ENCODE peak calls at places on chromosomes 7 and 10, in five cellular contexts. R, Y, A, V and H are unnamed samples.

GRCh38 chr7:155369766-155370165 is 72.1 kb downstream of the INSIG1 start:
- DNase-seq in Y (no peak), A (no peak), R (no peak), V (no peak), H (no peak)

GRCh38 chr7:130380861-130381455 is 664 bp downstream of the CPA1 start:
- DNase-seq in V (no peak), A (no peak), Y (no peak), R (no peak), H (no peak)

GRCh38 chr10:118241229-118242137 is 100.6 kb downstream of the FAM204A start:
- DNase-seq in Y (peak; percentile 87), A (peak; percentile 53), R (peak; percentile 81), V (peak; percentile 79), H (no peak)

GRCh38 chr7:54398863-54399262 is 143.3 kb upstream of the VSTM2A start:
- DNase-seq in V (no peak), A (no peak), Y (no peak), R (no peak), H (no peak)

GRCh38 chr7:43071604-43072003 is 40.8 kb upstream of the HECW1 start:
- DNase-seq in R (peak; percentile 12), Y (peak; percentile 94), V (no peak), A (peak; percentile 19), H (no peak)

GRCh38 chr7:157667731-157668130 is 330.9 kb downstream of the DNAJB6 start:
- DNase-seq in R (no peak), V (no peak), Y (no peak), A (no peak), H (no peak)

GRCh38 chr10:28946479-28946878 is 269.2 kb downstream of the BAMBI start:
- DNase-seq in R (no peak), A (no peak), Y (no peak), V (no peak), H (no peak)

GRCh38 chr10:3766046-3766761 is 18.8 kb downstream of the KLF6 start:
- DNase-seq in R (no peak), Y (no peak), A (no peak), V (no peak), H (no peak)

GRCh38 chr10:88245974-88246511 is 337.1 kb downstream of the RNLS start:
- DNase-seq in A (no peak), V (no peak), R (no peak), Y (no peak), H (no peak)

GRCh38 chr10:91190388-91190870 is 30.0 kb upstream of the PCGF5 start:
- DNase-seq in R (no peak), Y (no peak), V (no peak), A (no peak), H (no peak)

GRCh38 chr7:49243521-49243920 is 319.2 kb downstream of the CDC14C start:
- DNase-seq in A (no peak), R (no peak), V (no peak), Y (peak; percentile 61), H (no peak)

GRCh38 chr10:121956111-121957061 is 18.6 kb downstream of the NSMCE4A start:
- DNase-seq in R (no peak), A (no peak), V (no peak), Y (no peak), H (no peak)

GRCh38 chr7:4575254-4575653 is 106.8 kb upstream of the FOXK1 start:
- DNase-seq in A (no peak), V (no peak), Y (no peak), R (no peak), H (peak; percentile 7)

GRCh38 chr10:94803307-94803706 is 40.8 kb downstream of the CYP2C19 start:
- DNase-seq in A (no peak), Y (peak; percentile 21), V (no peak), R (no peak), H (no peak)

GRCh38 chr10:109969907-109970306 is 37.9 kb upstream of the ADD3 start:
- DNase-seq in A (no peak), R (no peak), V (no peak), Y (no peak), H (no peak)

GRCh38 chr10:113927440-113927839 is 73.0 kb downstream of the NHLRC2 start:
- DNase-seq in Y (no peak), V (no peak), R (no peak), A (no peak), H (no peak)

GRCh38 chr7:159070422-159071148 is 74.1 kb downstream of the VIPR2 start:
- DNase-seq in Y (no peak), V (no peak), R (no peak), A (no peak), H (peak; percentile 65)

GRCh38 chr10:48290286-48290685 is 15.8 kb upstream of the FRMPD2 start:
- DNase-seq in Y (no peak), R (no peak), A (no peak), V (no peak), H (no peak)

GRCh38 chr10:22986771-22987542 is 59.1 kb downstream of the ARMC3 start:
- DNase-seq in V (no peak), R (peak; percentile 21), Y (peak; percentile 47), A (peak; percentile 37), H (no peak)

GRCh38 chr7:659306-659847 is 67.1 kb upstream of the DNAAF5 start:
- DNase-seq in A (no peak), Y (no peak), R (no peak), V (no peak), H (no peak)

GRCh38 chr7:70189776-70190175 is 591.5 kb downstream of the AUTS2 start:
- DNase-seq in R (no peak), V (no peak), A (no peak), Y (no peak), H (no peak)

GRCh38 chr10:133325761-133326463 is 10.8 kb downstream of the CALY start:
- DNase-seq in V (no peak), R (no peak), Y (peak; percentile 47), A (peak; percentile 76), H (no peak)

GRCh38 chr7:25456467-25457171 is 228.3 kb upstream of the NPVF start:
- DNase-seq in V (peak; percentile 60), A (peak; percentile 33), Y (peak; percentile 20), R (no peak), H (no peak)

GRCh38 chr7:119545118-119545517 is 727.9 kb upstream of the KCND2 start:
- DNase-seq in A (no peak), R (peak; percentile 51), Y (no peak), V (no peak), H (no peak)

GRCh38 chr10:129718548-129719414 is 245.3 kb downstream of the EBF3 start:
- DNase-seq in A (no peak), V (no peak), R (no peak), Y (no peak), H (no peak)

GRCh38 chr7:12199363-12199762 is 11.7 kb upstream of the TMEM106B start:
- DNase-seq in V (no peak), R (no peak), A (no peak), Y (peak; percentile 75), H (no peak)

GRCh38 chr7:455110-455928 is 64.3 kb downstream of the PDGFA start:
- DNase-seq in R (no peak), Y (no peak), A (peak; percentile 99), V (peak; percentile 82), H (no peak)

GRCh38 chr7:988426-988911 is 5.5 kb downstream of the CYP2W1 start:
- DNase-seq in R (no peak), Y (no peak), V (peak; percentile 50), A (no peak), H (no peak)

GRCh38 chr10:26269754-26270153 is 53.2 kb downstream of the GAD2 start:
- DNase-seq in R (peak; percentile 42), A (peak; percentile 33), Y (peak; percentile 82), V (no peak), H (no peak)

GRCh38 chr10:6491841-6492609 is 88.1 kb downstream of the PRKCQ start:
- DNase-seq in A (no peak), V (no peak), Y (no peak), R (no peak), H (no peak)

GRCh38 chr10:17144032-17144431 is 14.4 kb upstream of the CUBN start:
- DNase-seq in V (no peak), Y (no peak), A (no peak), R (no peak), H (no peak)

GRCh38 chr10:17138450-17139062 is 8.9 kb upstream of the CUBN start:
- DNase-seq in Y (no peak), R (no peak), V (no peak), A (no peak), H (no peak)

GRCh38 chr10:17143055-17143690 is 13.6 kb upstream of the CUBN start:
- DNase-seq in V (no peak), R (no peak), A (no peak), Y (no peak), H (no peak)

GRCh38 chr10:17141504-17142229 is 12.1 kb upstream of the CUBN start:
- DNase-seq in Y (no peak), A (no peak), R (no peak), V (no peak), H (no peak)

DNA sequence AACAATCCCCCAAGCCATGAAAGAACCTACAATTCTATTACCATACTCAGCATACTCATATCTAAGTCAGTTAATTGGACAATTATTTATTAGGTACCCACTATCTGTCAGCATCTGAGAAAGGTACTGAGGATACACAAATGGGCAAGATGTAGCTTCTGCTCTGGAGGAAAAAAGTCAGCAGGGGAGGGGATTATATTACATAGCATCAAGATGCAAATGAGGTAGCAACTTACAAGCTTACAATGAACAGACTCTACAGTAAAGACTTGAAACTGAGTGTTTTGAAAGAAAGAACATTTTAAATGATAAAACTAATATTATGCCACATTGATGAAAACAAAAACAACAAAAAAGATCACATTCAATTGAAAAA is 10.8 kb upstream of the CUBN start:
- DNase-seq in V (no peak), R (no peak), Y (no peak), A (no peak), H (no peak)
- TF ChIP-seq POLR2AphosphoS5 in V (no peak), R (no peak), Y (no peak), A (no peak), H (no peak)

GRCh38 chr7:75617634-75618234 is 121.0 kb downstream of the HIP1 start:
- DNase-seq in A (no peak), V (peak; percentile 56), Y (no peak), R (no peak), H (no peak)
- TF ChIP-seq POLR2AphosphoS5 in A (no peak), V (peak; percentile 35), Y (no peak), R (no peak), H (peak; percentile 46)

GRCh38 chr7:2621061-2621828 is 10.5 kb upstream of the TTYH3 start:
- DNase-seq in V (peak; percentile 64), A (no peak), R (no peak), Y (peak; percentile 76), H (no peak)
- TF ChIP-seq POLR2AphosphoS5 in V (no peak), A (no peak), R (no peak), Y (no peak), H (no peak)

DNA sequence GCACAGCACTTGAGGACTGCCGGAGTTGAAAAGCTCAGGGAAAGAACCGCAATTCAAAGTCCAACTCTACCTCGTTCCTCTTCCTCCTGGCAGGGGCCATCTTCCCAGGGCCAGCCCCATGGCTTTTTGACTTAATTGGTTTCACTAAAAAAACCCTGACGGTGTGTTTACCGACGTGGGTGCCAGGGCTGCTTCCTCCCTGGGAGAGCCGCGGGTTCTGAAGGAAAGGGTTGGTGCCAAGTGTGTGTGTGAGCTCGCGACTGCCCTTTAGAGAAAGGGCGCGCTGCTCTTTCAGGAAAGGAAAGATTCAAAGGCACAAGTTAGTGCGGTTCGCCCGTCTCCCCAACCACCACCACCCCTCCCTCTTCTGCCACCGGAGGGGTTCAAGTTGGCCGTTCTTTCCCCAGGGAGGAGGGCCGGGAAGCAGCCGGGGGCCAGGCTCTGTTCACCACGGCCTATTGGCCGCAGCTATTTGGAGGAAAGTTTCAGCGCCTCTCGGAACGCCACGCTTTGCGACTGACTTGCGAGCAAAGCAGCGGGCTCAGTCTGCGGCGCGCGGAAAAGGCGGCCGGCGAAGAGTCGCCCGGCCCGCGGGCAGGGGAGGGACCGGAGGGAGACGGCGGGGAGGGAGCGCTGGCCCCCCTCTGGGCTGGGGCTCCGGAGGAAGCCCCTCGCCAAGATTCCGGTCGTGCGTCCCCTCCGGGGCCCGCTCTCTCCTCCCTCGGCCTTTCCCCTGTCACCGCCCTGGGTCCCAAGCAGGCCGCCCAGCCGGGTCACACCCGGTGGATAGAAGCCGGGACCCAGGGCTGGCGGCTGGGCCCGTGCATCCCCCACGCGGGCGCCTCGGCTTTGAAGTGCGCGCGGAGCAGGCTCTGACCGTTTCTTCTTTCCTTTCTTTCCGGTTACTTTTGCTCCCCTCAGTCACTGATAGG is 165.8 kb upstream of the PPP1R3A start:
- DNase-seq in A (peak; percentile 44), Y (peak; percentile 58), V (peak; percentile 50), R (no peak), H (no peak)
- TF ChIP-seq POLR2AphosphoS5 in A (no peak), Y (no peak), V (no peak), R (no peak), H (no peak)